ENCODE peak calls at places on chromosomes 3 and 15, in four cellular contexts. One of them, this sample, is unnamed. For H3K36me3, the result is how much of the 10 kb centered on the place peaks cover.

GRCh38 chr3:197260491-197261163 is 37.8 kb downstream of the DLG1 start:
- DNase-seq in heart left ventricle: no peak
- DNase-seq in GM12878: no peak
- DNase-seq in DND-41: no peak
- DNase-seq in this sample: no peak

GRCh38 chr3:182238141-182238540 is 526.4 kb downstream of the SOX2 start:
- DNase-seq in heart left ventricle: peak
- DNase-seq in GM12878: no peak
- DNase-seq in DND-41: no peak
- DNase-seq in this sample: no peak

GRCh38 chr3:154170300-154170699 is 49.1 kb downstream of the ARHGEF26 start:
- DNase-seq in heart left ventricle: no peak
- DNase-seq in GM12878: no peak
- DNase-seq in DND-41: no peak
- DNase-seq in this sample: no peak

GRCh38 chr3:78096488-78097255 is 1056.8 kb downstream of the ROBO2 start:
- DNase-seq in heart left ventricle: no peak
- DNase-seq in GM12878: no peak
- DNase-seq in DND-41: no peak
- DNase-seq in this sample: peak

GRCh38 chr3:36319683-36320082 is 60.6 kb upstream of the STAC start:
- DNase-seq in heart left ventricle: no peak
- DNase-seq in GM12878: no peak
- DNase-seq in DND-41: no peak
- DNase-seq in this sample: no peak

GRCh38 chr15:44719293-44719999 is 8.1 kb downstream of the B2M start:
- DNase-seq in heart left ventricle: no peak
- DNase-seq in GM12878: peak
- DNase-seq in DND-41: peak
- DNase-seq in this sample: no peak

GRCh38 chr15:101067660-101068522 is 148.7 kb downstream of the LRRK1 start:
- DNase-seq in heart left ventricle: peak
- DNase-seq in GM12878: no peak
- DNase-seq in DND-41: no peak
- DNase-seq in this sample: no peak

GRCh38 chr3:106510206-106510605 is 641.4 kb upstream of the CBLB start:
- DNase-seq in heart left ventricle: no peak
- DNase-seq in GM12878: no peak
- DNase-seq in DND-41: no peak
- DNase-seq in this sample: peak

GRCh38 chr3:190172751-190173150 is 52.1 kb upstream of the P3H2 start:
- DNase-seq in heart left ventricle: no peak
- DNase-seq in GM12878: no peak
- DNase-seq in DND-41: no peak
- DNase-seq in this sample: no peak

DNA sequence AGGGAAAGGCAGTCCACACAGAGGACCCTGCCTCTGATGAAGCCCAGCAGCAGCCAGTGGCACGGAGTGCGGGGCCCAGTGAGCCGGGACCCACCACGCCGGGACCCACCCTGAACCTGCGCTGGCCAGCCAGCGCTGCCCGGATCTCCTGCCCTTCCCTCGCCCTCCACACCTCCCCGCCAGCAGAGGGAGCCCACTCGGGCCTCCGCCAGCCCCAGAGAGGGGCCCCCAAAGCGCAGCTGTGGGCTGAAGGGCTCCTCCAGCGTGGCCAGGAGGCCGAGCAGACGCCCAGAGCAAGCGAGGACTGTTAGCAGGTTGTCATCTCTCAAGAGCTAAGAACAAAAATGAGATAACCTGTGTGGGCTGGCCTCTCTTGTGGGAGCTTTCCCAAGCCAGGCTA is 81.3 kb upstream of the ATP10A start:
- DNase-seq in heart left ventricle: no peak
- DNase-seq in GM12878: no peak
- DNase-seq in DND-41: no peak
- DNase-seq in this sample: no peak
- TF ChIP-seq CTCF in heart left ventricle: no peak
- TF ChIP-seq CTCF in GM12878: no peak
- TF ChIP-seq CTCF in DND-41: no peak
- TF ChIP-seq CTCF in this sample: no peak

GRCh38 chr3:125024817-125025216 is 31.0 kb downstream of the HEG1 start:
- DNase-seq in heart left ventricle: peak
- DNase-seq in GM12878: no peak
- DNase-seq in DND-41: no peak
- DNase-seq in this sample: no peak
- H3K36me3 ChIP-seq in heart left ventricle: under half
- H3K36me3 ChIP-seq in GM12878: under half
- H3K36me3 ChIP-seq in DND-41: under half
- H3K36me3 ChIP-seq in this sample: half or more

GRCh38 chr3:39181408-39182335 is 10.7 kb downstream of the XIRP1 start:
- DNase-seq in heart left ventricle: no peak
- DNase-seq in GM12878: no peak
- DNase-seq in DND-41: no peak
- DNase-seq in this sample: no peak

GRCh38 chr3:39178553-39178952 is 13.8 kb downstream of the XIRP1 start:
- DNase-seq in heart left ventricle: no peak
- DNase-seq in GM12878: no peak
- DNase-seq in DND-41: no peak
- DNase-seq in this sample: no peak

GRCh38 chr3:39183231-39184080 is 8.9 kb downstream of the XIRP1 start:
- DNase-seq in heart left ventricle: no peak
- DNase-seq in GM12878: no peak
- DNase-seq in DND-41: no peak
- DNase-seq in this sample: no peak

GRCh38 chr3:39180183-39180545 is 12.2 kb downstream of the XIRP1 start:
- DNase-seq in heart left ventricle: no peak
- DNase-seq in GM12878: no peak
- DNase-seq in DND-41: no peak
- DNase-seq in this sample: no peak

DNA sequence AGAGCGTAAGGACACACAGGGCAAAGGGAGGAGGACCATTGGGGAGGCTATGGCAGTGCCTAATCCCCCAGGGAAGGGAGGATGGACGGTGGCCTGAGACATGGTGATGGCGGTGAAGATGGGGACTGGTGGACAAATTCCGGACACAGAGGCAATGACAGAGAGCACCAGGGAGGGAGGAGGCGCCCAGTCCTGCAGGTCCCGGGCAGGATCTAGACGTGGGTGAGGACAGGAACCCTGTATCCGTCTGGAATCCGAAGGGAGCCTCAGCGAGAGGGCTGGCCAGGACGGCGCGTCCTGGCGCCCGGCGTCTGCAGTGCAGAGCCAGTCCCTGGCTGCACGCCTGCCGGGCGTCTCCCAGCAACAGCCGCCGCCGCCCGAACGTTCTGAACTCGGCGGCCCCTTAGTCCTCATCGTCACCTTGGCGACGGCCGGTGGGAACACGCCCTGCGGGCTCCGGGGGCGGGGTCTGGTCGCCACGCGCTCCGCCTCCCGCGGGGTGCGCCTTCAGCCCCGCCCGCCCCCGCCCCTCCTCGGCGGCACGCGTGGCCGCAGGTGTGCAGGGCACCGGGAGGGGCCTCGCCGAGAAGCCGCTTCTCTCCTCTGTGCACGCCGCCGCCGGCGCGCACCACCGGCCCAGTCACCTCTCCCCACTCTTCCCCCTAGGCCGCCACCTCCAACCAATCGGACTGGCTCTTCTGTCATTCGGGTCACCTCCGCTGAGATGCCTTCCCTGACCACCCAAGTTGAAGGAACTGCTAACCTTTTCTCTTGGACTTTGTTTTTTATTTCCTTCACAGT is 11.6 kb downstream of the XIRP1 start:
- DNase-seq in heart left ventricle: peak
- DNase-seq in GM12878: peak
- DNase-seq in DND-41: peak
- DNase-seq in this sample: peak
- TF ChIP-seq CTCF in heart left ventricle: no peak
- TF ChIP-seq CTCF in GM12878: no peak
- TF ChIP-seq CTCF in DND-41: no peak
- TF ChIP-seq CTCF in this sample: peak

GRCh38 chr3:12906141-12906915 is 65.0 kb upstream of the RPL32 start:
- DNase-seq in heart left ventricle: peak
- DNase-seq in GM12878: no peak
- DNase-seq in DND-41: no peak
- DNase-seq in this sample: no peak
- H3K36me3 ChIP-seq in heart left ventricle: half or more
- H3K36me3 ChIP-seq in GM12878: under half
- H3K36me3 ChIP-seq in DND-41: half or more
- H3K36me3 ChIP-seq in this sample: under half

DNA sequence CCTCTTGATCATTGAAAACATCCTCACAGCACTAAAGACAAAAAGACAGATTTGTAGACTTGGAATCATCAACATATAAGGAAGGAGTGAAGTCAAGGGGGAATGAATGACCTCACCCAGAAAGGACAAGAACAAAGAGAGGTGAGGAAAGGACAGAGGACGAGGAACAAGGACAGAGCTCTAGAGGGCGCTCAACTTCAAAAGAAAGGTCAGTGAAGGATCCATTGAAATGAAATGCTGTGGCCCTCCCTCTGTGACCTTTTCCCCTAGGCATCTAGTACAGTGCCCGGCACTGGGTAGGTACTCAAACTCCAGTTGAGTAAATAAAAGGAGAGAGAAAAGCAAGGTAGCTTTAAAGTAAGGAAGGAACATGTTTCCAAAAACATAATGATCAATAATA is 2.6 kb downstream of the ATP8B4 start:
- DNase-seq in heart left ventricle: no peak
- DNase-seq in GM12878: no peak
- DNase-seq in DND-41: no peak
- DNase-seq in this sample: no peak
- TF ChIP-seq CTCF in heart left ventricle: no peak
- TF ChIP-seq CTCF in GM12878: peak
- TF ChIP-seq CTCF in DND-41: no peak
- TF ChIP-seq CTCF in this sample: peak

GRCh38 chr15:36931434-36931833 is 168.9 kb downstream of the MEIS2 start:
- DNase-seq in heart left ventricle: no peak
- DNase-seq in GM12878: no peak
- DNase-seq in DND-41: no peak
- DNase-seq in this sample: no peak
- H3K36me3 ChIP-seq in heart left ventricle: under half
- H3K36me3 ChIP-seq in GM12878: under half
- H3K36me3 ChIP-seq in DND-41: under half
- H3K36me3 ChIP-seq in this sample: under half

GRCh38 chr3:142021127-142021526 is 128.2 kb downstream of the TFDP2 start:
- DNase-seq in heart left ventricle: no peak
- DNase-seq in GM12878: no peak
- DNase-seq in DND-41: no peak
- DNase-seq in this sample: no peak

GRCh38 chr3:142027295-142027694 is 122.0 kb downstream of the TFDP2 start:
- DNase-seq in heart left ventricle: no peak
- DNase-seq in GM12878: no peak
- DNase-seq in DND-41: peak
- DNase-seq in this sample: no peak

GRCh38 chr3:142019794-142020320 is 129.5 kb downstream of the TFDP2 start:
- DNase-seq in heart left ventricle: no peak
- DNase-seq in GM12878: peak
- DNase-seq in DND-41: no peak
- DNase-seq in this sample: peak

GRCh38 chr3:142026333-142026732 is 123.0 kb downstream of the TFDP2 start:
- DNase-seq in heart left ventricle: no peak
- DNase-seq in GM12878: no peak
- DNase-seq in DND-41: no peak
- DNase-seq in this sample: no peak

DNA sequence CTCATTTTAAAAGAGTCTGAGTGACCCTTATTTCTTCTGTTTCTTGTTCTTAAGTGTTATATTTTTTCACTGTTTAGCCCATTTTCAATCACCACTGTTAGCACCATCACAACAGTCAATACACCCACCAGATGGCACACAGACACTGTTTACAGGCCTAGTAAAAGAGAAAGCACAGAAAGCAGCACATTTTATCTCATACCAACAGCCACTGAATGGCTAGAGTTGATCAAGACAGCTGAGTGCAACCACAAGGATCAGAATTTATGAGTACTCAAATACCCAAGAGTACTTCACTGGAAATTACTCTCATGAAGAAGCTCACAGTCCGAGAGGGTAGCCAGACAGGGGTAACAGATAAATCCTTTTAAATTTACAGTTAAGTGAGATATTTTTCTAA is 127.0 kb downstream of the TFDP2 start:
- DNase-seq in heart left ventricle: no peak
- DNase-seq in GM12878: peak
- DNase-seq in DND-41: peak
- DNase-seq in this sample: peak
- TF ChIP-seq CTCF in heart left ventricle: no peak
- TF ChIP-seq CTCF in GM12878: peak
- TF ChIP-seq CTCF in DND-41: peak
- TF ChIP-seq CTCF in this sample: no peak

GRCh38 chr15:88628018-88628673 is 7.0 kb downstream of the AEN start:
- DNase-seq in heart left ventricle: no peak
- DNase-seq in GM12878: no peak
- DNase-seq in DND-41: no peak
- DNase-seq in this sample: no peak
- H3K36me3 ChIP-seq in heart left ventricle: under half
- H3K36me3 ChIP-seq in GM12878: under half
- H3K36me3 ChIP-seq in DND-41: half or more
- H3K36me3 ChIP-seq in this sample: half or more

GRCh38 chr3:71876706-71877105 is 91.8 kb upstream of the PROK2 start:
- DNase-seq in heart left ventricle: no peak
- DNase-seq in GM12878: no peak
- DNase-seq in DND-41: no peak
- DNase-seq in this sample: no peak

GRCh38 chr3:71876135-71876534 is 91.2 kb upstream of the PROK2 start:
- DNase-seq in heart left ventricle: no peak
- DNase-seq in GM12878: no peak
- DNase-seq in DND-41: no peak
- DNase-seq in this sample: no peak

GRCh38 chr3:71881732-71882131 is 96.8 kb upstream of the PROK2 start:
- DNase-seq in heart left ventricle: no peak
- DNase-seq in GM12878: no peak
- DNase-seq in DND-41: no peak
- DNase-seq in this sample: no peak

GRCh38 chr3:71881041-71881440 is 96.1 kb upstream of the PROK2 start:
- DNase-seq in heart left ventricle: no peak
- DNase-seq in GM12878: no peak
- DNase-seq in DND-41: no peak
- DNase-seq in this sample: no peak

GRCh38 chr3:71879089-71879488 is 94.1 kb upstream of the PROK2 start:
- DNase-seq in heart left ventricle: no peak
- DNase-seq in GM12878: no peak
- DNase-seq in DND-41: no peak
- DNase-seq in this sample: no peak
- TF ChIP-seq CTCF in heart left ventricle: no peak
- TF ChIP-seq CTCF in GM12878: no peak
- TF ChIP-seq CTCF in DND-41: no peak
- TF ChIP-seq CTCF in this sample: peak

DNA sequence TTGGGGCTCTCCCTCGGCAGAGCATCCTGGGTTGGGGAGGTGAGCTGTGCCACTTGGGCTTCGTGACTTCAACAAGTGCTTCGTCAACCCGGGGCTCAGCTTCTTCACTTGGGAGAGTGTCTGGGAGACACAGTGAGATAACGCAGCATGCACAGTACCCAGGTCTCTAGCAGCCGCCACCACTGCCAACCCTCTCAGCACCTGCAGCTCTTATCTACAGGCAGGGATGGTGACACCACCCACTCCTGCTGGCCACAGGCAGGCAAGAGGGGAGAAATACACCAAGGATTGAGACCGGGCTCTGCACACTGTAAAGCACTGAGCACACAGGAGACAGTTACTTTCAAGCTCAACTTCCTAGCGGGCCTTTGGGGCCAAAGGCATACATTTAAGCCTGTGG is 11.5 kb downstream of the TKT start:
- DNase-seq in heart left ventricle: no peak
- DNase-seq in GM12878: no peak
- DNase-seq in DND-41: no peak
- DNase-seq in this sample: no peak
- H3K36me3 ChIP-seq in heart left ventricle: under half
- H3K36me3 ChIP-seq in GM12878: under half
- H3K36me3 ChIP-seq in DND-41: half or more
- H3K36me3 ChIP-seq in this sample: under half